ENCODE peak calls at places on chromosomes 1 and 21, in ten cellular contexts. One of them, this sample, is unnamed.

GRCh38 chr21:37278199-37278598 is 11.1 kb upstream of the VPS26C start:
- DNase-seq in brain microvascular endothelial cell: no peak
- DNase-seq in A549: no peak
- DNase-seq in PC-9: no peak
- DNase-seq in uterus: no peak
- DNase-seq in hepatocyte: no peak
- DNase-seq in epithelial cell of esophagus: no peak
- DNase-seq in breast epithelium: no peak
- DNase-seq in astrocyte of the spinal cord: no peak
- DNase-seq in fibroblast of pulmonary artery: no peak
- DNase-seq in this sample: no peak

GRCh38 chr1:113677250-113678158 is 81.8 kb downstream of the PHTF1 start:
- DNase-seq in uterus: no peak
- DNase-seq in brain microvascular endothelial cell: peak
- DNase-seq in epithelial cell of esophagus: peak
- DNase-seq in PC-9: peak
- DNase-seq in fibroblast of pulmonary artery: peak
- DNase-seq in astrocyte of the spinal cord: peak
- DNase-seq in hepatocyte: peak
- DNase-seq in A549: peak
- DNase-seq in breast epithelium: no peak
- DNase-seq in this sample: peak

GRCh38 chr1:39159224-39160036 is 45.1 kb upstream of the MACF1 start:
- DNase-seq in breast epithelium: peak
- DNase-seq in uterus: no peak
- DNase-seq in PC-9: peak
- DNase-seq in brain microvascular endothelial cell: no peak
- DNase-seq in hepatocyte: peak
- DNase-seq in fibroblast of pulmonary artery: peak
- DNase-seq in A549: no peak
- DNase-seq in epithelial cell of esophagus: peak
- DNase-seq in astrocyte of the spinal cord: peak
- DNase-seq in this sample: peak

GRCh38 chr1:25180996-25181395 is 51.3 kb downstream of the SYF2 start:
- DNase-seq in A549: no peak
- DNase-seq in brain microvascular endothelial cell: no peak
- DNase-seq in uterus: no peak
- DNase-seq in PC-9: no peak
- DNase-seq in fibroblast of pulmonary artery: no peak
- DNase-seq in epithelial cell of esophagus: no peak
- DNase-seq in hepatocyte: no peak
- DNase-seq in breast epithelium: no peak
- DNase-seq in astrocyte of the spinal cord: no peak
- DNase-seq in this sample: no peak

GRCh38 chr1:38787041-38787440 is 72.5 kb downstream of the RRAGC start:
- DNase-seq in fibroblast of pulmonary artery: no peak
- DNase-seq in uterus: no peak
- DNase-seq in brain microvascular endothelial cell: no peak
- DNase-seq in A549: no peak
- DNase-seq in PC-9: no peak
- DNase-seq in astrocyte of the spinal cord: no peak
- DNase-seq in breast epithelium: no peak
- DNase-seq in hepatocyte: no peak
- DNase-seq in epithelial cell of esophagus: no peak
- DNase-seq in this sample: no peak

GRCh38 chr1:154478639-154479038 is 23.4 kb upstream of the TDRD10 start:
- DNase-seq in A549: no peak
- DNase-seq in hepatocyte: peak
- DNase-seq in PC-9: peak
- DNase-seq in breast epithelium: no peak
- DNase-seq in fibroblast of pulmonary artery: peak
- DNase-seq in epithelial cell of esophagus: peak
- DNase-seq in uterus: no peak
- DNase-seq in brain microvascular endothelial cell: no peak
- DNase-seq in astrocyte of the spinal cord: peak
- DNase-seq in this sample: peak

GRCh38 chr1:199150764-199151163 is 511.9 kb downstream of the PTPRC start:
- DNase-seq in A549: no peak
- DNase-seq in uterus: no peak
- DNase-seq in epithelial cell of esophagus: no peak
- DNase-seq in astrocyte of the spinal cord: no peak
- DNase-seq in fibroblast of pulmonary artery: no peak
- DNase-seq in PC-9: no peak
- DNase-seq in breast epithelium: no peak
- DNase-seq in hepatocyte: no peak
- DNase-seq in brain microvascular endothelial cell: no peak
- DNase-seq in this sample: no peak

GRCh38 chr1:56797079-56797685 is 22.0 kb downstream of the FYB2 start:
- DNase-seq in uterus: no peak
- DNase-seq in astrocyte of the spinal cord: no peak
- DNase-seq in hepatocyte: no peak
- DNase-seq in PC-9: no peak
- DNase-seq in epithelial cell of esophagus: peak
- DNase-seq in A549: no peak
- DNase-seq in fibroblast of pulmonary artery: no peak
- DNase-seq in breast epithelium: peak
- DNase-seq in brain microvascular endothelial cell: no peak
- DNase-seq in this sample: no peak

GRCh38 chr21:34351786-34352241 is 12.0 kb upstream of the KCNE2 start:
- DNase-seq in epithelial cell of esophagus: peak
- DNase-seq in A549: peak
- DNase-seq in brain microvascular endothelial cell: peak
- DNase-seq in uterus: no peak
- DNase-seq in hepatocyte: peak
- DNase-seq in astrocyte of the spinal cord: peak
- DNase-seq in fibroblast of pulmonary artery: peak
- DNase-seq in breast epithelium: no peak
- DNase-seq in PC-9: no peak
- DNase-seq in this sample: peak

GRCh38 chr1:90474731-90475130 is 242.4 kb downstream of the BARHL2 start:
- DNase-seq in astrocyte of the spinal cord: no peak
- DNase-seq in PC-9: no peak
- DNase-seq in brain microvascular endothelial cell: no peak
- DNase-seq in fibroblast of pulmonary artery: no peak
- DNase-seq in A549: no peak
- DNase-seq in breast epithelium: no peak
- DNase-seq in hepatocyte: no peak
- DNase-seq in uterus: no peak
- DNase-seq in epithelial cell of esophagus: no peak
- DNase-seq in this sample: no peak

DNA sequence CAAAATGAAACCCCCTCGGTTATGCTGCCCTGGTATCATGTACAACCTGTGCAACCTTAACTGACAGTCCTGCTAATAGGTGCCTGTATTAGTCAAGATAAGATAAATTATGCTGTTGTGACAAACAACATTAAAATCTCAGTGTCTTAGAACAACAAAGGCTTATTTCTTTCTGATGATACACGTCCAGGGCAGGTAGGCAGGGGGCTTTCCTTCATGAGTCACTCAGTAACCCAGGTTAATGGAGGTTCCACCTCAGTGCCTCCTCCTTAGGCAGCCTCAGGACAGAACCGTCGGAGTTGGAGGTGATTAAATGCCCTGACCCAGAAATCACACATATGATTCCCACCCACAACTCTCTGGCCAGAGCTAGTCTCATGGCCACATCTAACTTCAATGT is 94.6 kb upstream of the CASZ1 start:
- DNase-seq in astrocyte of the spinal cord: no peak
- DNase-seq in brain microvascular endothelial cell: no peak
- DNase-seq in hepatocyte: peak
- DNase-seq in uterus: no peak
- DNase-seq in A549: no peak
- DNase-seq in breast epithelium: no peak
- DNase-seq in fibroblast of pulmonary artery: no peak
- DNase-seq in PC-9: no peak
- DNase-seq in epithelial cell of esophagus: peak
- DNase-seq in this sample: no peak
- TF ChIP-seq CTCF in astrocyte of the spinal cord: no peak
- TF ChIP-seq CTCF in brain microvascular endothelial cell: no peak
- TF ChIP-seq CTCF in hepatocyte: no peak
- TF ChIP-seq CTCF in uterus: no peak
- TF ChIP-seq CTCF in A549: no peak
- TF ChIP-seq CTCF in breast epithelium: no peak
- TF ChIP-seq CTCF in fibroblast of pulmonary artery: no peak
- TF ChIP-seq CTCF in PC-9: no peak
- TF ChIP-seq CTCF in epithelial cell of esophagus: no peak
- TF ChIP-seq CTCF in this sample: no peak

DNA sequence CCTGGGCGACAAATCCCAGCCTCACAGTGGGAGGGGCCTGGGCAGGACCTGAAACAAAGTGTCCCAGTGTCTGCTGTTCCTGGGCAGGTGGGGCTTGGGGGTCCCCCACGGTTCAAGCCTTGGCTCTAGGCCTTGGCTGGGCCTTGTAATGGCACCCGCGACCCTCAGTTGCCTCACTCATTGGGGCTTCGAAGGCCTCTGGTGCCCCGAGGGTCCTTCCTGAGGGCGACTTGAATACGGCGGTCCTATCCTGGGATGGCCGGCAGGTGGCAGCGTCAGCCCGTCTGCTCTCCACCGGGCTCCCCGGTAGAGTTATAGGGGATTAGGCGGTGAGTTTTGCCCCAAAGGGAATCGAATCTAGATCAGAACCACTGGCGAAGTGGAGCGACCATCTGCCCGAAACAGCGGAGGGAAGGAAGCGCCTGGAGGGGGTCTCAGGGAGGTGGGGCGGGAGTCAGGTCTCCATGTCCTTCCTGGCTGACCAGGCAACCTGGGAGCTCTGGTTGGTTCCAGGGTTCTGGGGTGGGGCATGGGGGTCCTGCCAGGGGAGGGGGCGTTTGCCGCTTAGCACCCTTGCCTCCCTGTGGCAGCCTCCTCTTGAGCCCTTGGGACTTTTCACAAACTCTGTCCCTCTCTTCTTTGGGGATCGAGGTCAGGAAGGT is 2.1 kb upstream of the PEX10 start:
- DNase-seq in PC-9: peak
- DNase-seq in brain microvascular endothelial cell: peak
- DNase-seq in fibroblast of pulmonary artery: peak
- DNase-seq in astrocyte of the spinal cord: peak
- DNase-seq in uterus: peak
- DNase-seq in hepatocyte: peak
- DNase-seq in breast epithelium: peak
- DNase-seq in A549: peak
- DNase-seq in epithelial cell of esophagus: peak
- DNase-seq in this sample: peak
- H3K4me3 ChIP-seq in PC-9: peak
- H3K4me3 ChIP-seq in brain microvascular endothelial cell: no peak
- H3K4me3 ChIP-seq in fibroblast of pulmonary artery: no peak
- H3K4me3 ChIP-seq in astrocyte of the spinal cord: no peak
- H3K4me3 ChIP-seq in uterus: no peak
- H3K4me3 ChIP-seq in hepatocyte: no peak
- H3K4me3 ChIP-seq in breast epithelium: no peak
- H3K4me3 ChIP-seq in A549: peak
- H3K4me3 ChIP-seq in epithelial cell of esophagus: no peak
- H3K4me3 ChIP-seq in this sample: no peak

GRCh38 chr21:15894596-15894995 is 164.8 kb downstream of the USP25 start:
- DNase-seq in PC-9: no peak
- DNase-seq in fibroblast of pulmonary artery: peak
- DNase-seq in uterus: no peak
- DNase-seq in brain microvascular endothelial cell: no peak
- DNase-seq in A549: no peak
- DNase-seq in epithelial cell of esophagus: no peak
- DNase-seq in astrocyte of the spinal cord: peak
- DNase-seq in hepatocyte: no peak
- DNase-seq in breast epithelium: no peak
- DNase-seq in this sample: peak
- TF ChIP-seq CTCF in PC-9: peak
- TF ChIP-seq CTCF in fibroblast of pulmonary artery: peak
- TF ChIP-seq CTCF in uterus: peak
- TF ChIP-seq CTCF in brain microvascular endothelial cell: no peak
- TF ChIP-seq CTCF in A549: no peak
- TF ChIP-seq CTCF in epithelial cell of esophagus: no peak
- TF ChIP-seq CTCF in astrocyte of the spinal cord: peak
- TF ChIP-seq CTCF in hepatocyte: peak
- TF ChIP-seq CTCF in breast epithelium: peak
- TF ChIP-seq CTCF in this sample: peak

GRCh38 chr1:27891196-27891889 is 19.0 kb downstream of the THEMIS2 start:
- DNase-seq in A549: no peak
- DNase-seq in astrocyte of the spinal cord: no peak
- DNase-seq in brain microvascular endothelial cell: no peak
- DNase-seq in hepatocyte: no peak
- DNase-seq in fibroblast of pulmonary artery: no peak
- DNase-seq in epithelial cell of esophagus: no peak
- DNase-seq in uterus: no peak
- DNase-seq in breast epithelium: no peak
- DNase-seq in PC-9: no peak
- DNase-seq in this sample: no peak
- H3K4me3 ChIP-seq in A549: no peak
- H3K4me3 ChIP-seq in astrocyte of the spinal cord: no peak
- H3K4me3 ChIP-seq in brain microvascular endothelial cell: no peak
- H3K4me3 ChIP-seq in hepatocyte: no peak
- H3K4me3 ChIP-seq in fibroblast of pulmonary artery: no peak
- H3K4me3 ChIP-seq in epithelial cell of esophagus: no peak
- H3K4me3 ChIP-seq in uterus: no peak
- H3K4me3 ChIP-seq in breast epithelium: no peak
- H3K4me3 ChIP-seq in PC-9: no peak
- H3K4me3 ChIP-seq in this sample: no peak

This sample was measured in fibroblast of the aortic adventitia.